ENCODE peak calls at places on chromosomes 5 and 9, in nine cellular contexts. One of them, this sample, is unnamed.

GRCh38 chr5:129593525-129593924 is 133.4 kb downstream of the ADAMTS19 start:
- DNase-seq in ACHN: no peak
- DNase-seq in GM12891: no peak
- DNase-seq in RWPE1: no peak
- DNase-seq in activated CD8-positive, alpha-beta memory T cell treated with anti-CD3 and anti-CD28 coated beads, Interleukin-2, amount 10 ng/mL, durations not matched to agents 7 days and 5 days: no peak
- DNase-seq in A172: no peak
- DNase-seq in anterior cingulate cortex: no peak
- DNase-seq in activated CD4-positive, alpha-beta T cell treated with anti-CD3 and anti-CD28 coated beads for 36 hours: no peak
- DNase-seq in HFFc6: no peak
- DNase-seq in this sample: no peak

GRCh38 chr5:131305906-131306305 is 42.1 kb downstream of the CDC42SE2 start:
- DNase-seq in ACHN: no peak
- DNase-seq in GM12891: no peak
- DNase-seq in RWPE1: no peak
- DNase-seq in activated CD8-positive, alpha-beta memory T cell treated with anti-CD3 and anti-CD28 coated beads, Interleukin-2, amount 10 ng/mL, durations not matched to agents 7 days and 5 days: no peak
- DNase-seq in A172: peak
- DNase-seq in anterior cingulate cortex: no peak
- DNase-seq in activated CD4-positive, alpha-beta T cell treated with anti-CD3 and anti-CD28 coated beads for 36 hours: no peak
- DNase-seq in HFFc6: no peak
- DNase-seq in this sample: no peak

GRCh38 chr9:123275381-123275780 is 7.0 kb upstream of the STRBP start:
- DNase-seq in ACHN: no peak
- DNase-seq in GM12891: no peak
- DNase-seq in RWPE1: no peak
- DNase-seq in activated CD8-positive, alpha-beta memory T cell treated with anti-CD3 and anti-CD28 coated beads, Interleukin-2, amount 10 ng/mL, durations not matched to agents 7 days and 5 days: no peak
- DNase-seq in A172: no peak
- DNase-seq in anterior cingulate cortex: no peak
- DNase-seq in activated CD4-positive, alpha-beta T cell treated with anti-CD3 and anti-CD28 coated beads for 36 hours: no peak
- DNase-seq in HFFc6: no peak
- DNase-seq in this sample: no peak

GRCh38 chr5:77087484-77088291 is 603 bp upstream of the ZBED3 start:
- DNase-seq in ACHN: peak
- DNase-seq in GM12891: no peak
- DNase-seq in RWPE1: no peak
- DNase-seq in activated CD8-positive, alpha-beta memory T cell treated with anti-CD3 and anti-CD28 coated beads, Interleukin-2, amount 10 ng/mL, durations not matched to agents 7 days and 5 days: no peak
- DNase-seq in A172: no peak
- DNase-seq in anterior cingulate cortex: peak
- DNase-seq in activated CD4-positive, alpha-beta T cell treated with anti-CD3 and anti-CD28 coated beads for 36 hours: peak
- DNase-seq in HFFc6: no peak
- DNase-seq in this sample: peak

GRCh38 chr5:139315056-139315455 is 21.5 kb downstream of the MATR3 start:
- DNase-seq in ACHN: no peak
- DNase-seq in GM12891: no peak
- DNase-seq in RWPE1: no peak
- DNase-seq in activated CD8-positive, alpha-beta memory T cell treated with anti-CD3 and anti-CD28 coated beads, Interleukin-2, amount 10 ng/mL, durations not matched to agents 7 days and 5 days: no peak
- DNase-seq in A172: no peak
- DNase-seq in anterior cingulate cortex: no peak
- DNase-seq in activated CD4-positive, alpha-beta T cell treated with anti-CD3 and anti-CD28 coated beads for 36 hours: no peak
- DNase-seq in HFFc6: no peak
- DNase-seq in this sample: no peak

GRCh38 chr9:136977223-136978072 is at the start of gene PTGDS:
- DNase-seq in ACHN: no peak
- DNase-seq in GM12891: no peak
- DNase-seq in RWPE1: no peak
- DNase-seq in activated CD8-positive, alpha-beta memory T cell treated with anti-CD3 and anti-CD28 coated beads, Interleukin-2, amount 10 ng/mL, durations not matched to agents 7 days and 5 days: no peak
- DNase-seq in A172: no peak
- DNase-seq in anterior cingulate cortex: peak
- DNase-seq in activated CD4-positive, alpha-beta T cell treated with anti-CD3 and anti-CD28 coated beads for 36 hours: no peak
- DNase-seq in HFFc6: no peak
- DNase-seq in this sample: peak

GRCh38 chr5:53008751-53009150 is 19.6 kb downstream of the ITGA2 start:
- DNase-seq in ACHN: peak
- DNase-seq in GM12891: no peak
- DNase-seq in RWPE1: peak
- DNase-seq in activated CD8-positive, alpha-beta memory T cell treated with anti-CD3 and anti-CD28 coated beads, Interleukin-2, amount 10 ng/mL, durations not matched to agents 7 days and 5 days: peak
- DNase-seq in A172: peak
- DNase-seq in anterior cingulate cortex: no peak
- DNase-seq in activated CD4-positive, alpha-beta T cell treated with anti-CD3 and anti-CD28 coated beads for 36 hours: peak
- DNase-seq in HFFc6: peak
- DNase-seq in this sample: no peak

GRCh38 chr5:132787076-132787475 is 10.0 kb upstream of the SEPTIN8 start:
- DNase-seq in ACHN: no peak
- DNase-seq in GM12891: no peak
- DNase-seq in RWPE1: no peak
- DNase-seq in activated CD8-positive, alpha-beta memory T cell treated with anti-CD3 and anti-CD28 coated beads, Interleukin-2, amount 10 ng/mL, durations not matched to agents 7 days and 5 days: no peak
- DNase-seq in A172: no peak
- DNase-seq in anterior cingulate cortex: no peak
- DNase-seq in activated CD4-positive, alpha-beta T cell treated with anti-CD3 and anti-CD28 coated beads for 36 hours: no peak
- DNase-seq in HFFc6: peak
- DNase-seq in this sample: no peak

GRCh38 chr5:142743677-142744441 is 26.3 kb upstream of the ARHGAP26 start:
- DNase-seq in ACHN: no peak
- DNase-seq in GM12891: no peak
- DNase-seq in RWPE1: no peak
- DNase-seq in activated CD8-positive, alpha-beta memory T cell treated with anti-CD3 and anti-CD28 coated beads, Interleukin-2, amount 10 ng/mL, durations not matched to agents 7 days and 5 days: no peak
- DNase-seq in A172: peak
- DNase-seq in anterior cingulate cortex: no peak
- DNase-seq in activated CD4-positive, alpha-beta T cell treated with anti-CD3 and anti-CD28 coated beads for 36 hours: no peak
- DNase-seq in HFFc6: no peak
- DNase-seq in this sample: no peak

GRCh38 chr9:7489018-7489417 is 310.6 kb downstream of the DMAC1 start:
- DNase-seq in ACHN: no peak
- DNase-seq in GM12891: no peak
- DNase-seq in RWPE1: no peak
- DNase-seq in activated CD8-positive, alpha-beta memory T cell treated with anti-CD3 and anti-CD28 coated beads, Interleukin-2, amount 10 ng/mL, durations not matched to agents 7 days and 5 days: no peak
- DNase-seq in A172: no peak
- DNase-seq in anterior cingulate cortex: no peak
- DNase-seq in activated CD4-positive, alpha-beta T cell treated with anti-CD3 and anti-CD28 coated beads for 36 hours: no peak
- DNase-seq in HFFc6: no peak
- DNase-seq in this sample: peak

GRCh38 chr9:112884086-112884485 is 6.6 kb downstream of the SLC46A2 start:
- DNase-seq in ACHN: peak
- DNase-seq in GM12891: no peak
- DNase-seq in RWPE1: peak
- DNase-seq in activated CD8-positive, alpha-beta memory T cell treated with anti-CD3 and anti-CD28 coated beads, Interleukin-2, amount 10 ng/mL, durations not matched to agents 7 days and 5 days: no peak
- DNase-seq in A172: peak
- DNase-seq in anterior cingulate cortex: no peak
- DNase-seq in activated CD4-positive, alpha-beta T cell treated with anti-CD3 and anti-CD28 coated beads for 36 hours: no peak
- DNase-seq in HFFc6: peak
- DNase-seq in this sample: no peak

This sample was measured in left ventricle myocardium superior.